ENCODE peak calls at places on chromosomes 2 and 18, in four cellular contexts. K, T, E and I are unnamed samples.

GRCh38 chr2:207747653-207748560 is 21.8 kb downstream of the FZD5 start:
- DNase-seq in K (no peak), T (no peak), E (no peak), I (no peak)

GRCh38 chr2:72143441-72144356 is 4.0 kb downstream of the CYP26B1 start:
- DNase-seq in K (no peak), T (no peak), E (no peak), I (no peak)

GRCh38 chr2:190340369-190340768 is 3.0 kb upstream of the INPP1 start:
- DNase-seq in K (no peak), T (no peak), E (no peak), I (no peak)

GRCh38 chr2:5187283-5187682 is 504.9 kb upstream of the SOX11 start:
- DNase-seq in K (no peak), T (no peak), E (no peak), I (no peak)

GRCh38 chr2:171882095-171882769 is 11.8 kb downstream of the SLC25A12 start:
- DNase-seq in K (no peak), T (no peak), E (no peak), I (no peak)

GRCh38 chr2:216501854-216502253 is 3.2 kb downstream of the RPL37A start:
- DNase-seq in K (no peak), T (no peak), E (no peak), I (no peak)

GRCh38 chr2:121721926-121722325 is 14.7 kb downstream of the NIFK start:
- DNase-seq in K (no peak), T (no peak), E (peak; percentile 70), I (peak; percentile 74)

GRCh38 chr2:161662373-161662772 is 38.2 kb downstream of the SLC4A10 start:
- DNase-seq in K (no peak), T (no peak), E (no peak), I (no peak)

GRCh38 chr2:78754930-78755329 is 270.6 kb upstream of the REG3G start:
- DNase-seq in K (no peak), T (no peak), E (no peak), I (no peak)

GRCh38 chr2:203732072-203732952 is 25.9 kb downstream of the CD28 start:
- DNase-seq in K (no peak), T (no peak), E (no peak), I (no peak)

GRCh38 chr18:32366586-32367538 is 103.8 kb downstream of the GAREM1 start:
- DNase-seq in K (no peak), T (no peak), E (no peak), I (no peak)